ENCODE peak calls at places on chromosomes 4 and X, in four cellular contexts. N is cardiac muscle cell, B is neural progenitor cell, Q is SK-N-SH. I is an unnamed sample. For H3K4me1, the result is how much of the 10 kb centered on the place peaks cover.

GRCh38 chrX:39936886-39937770 is 160.6 kb downstream of the BCOR start:
- DNase-seq in B (no peak), N (no peak), Q (no peak), I (no peak)

GRCh38 chrX:843306-843705 is 212.7 kb downstream of the SHOX start:
- DNase-seq in Q (no peak), N (no peak), B (no peak), I (no peak)

GRCh38 chr4:116628598-116628997 is 456.8 kb downstream of the TRAM1L1 start:
- DNase-seq in B (no peak), N (no peak), Q (no peak), I (no peak)

GRCh38 chrX:13126785-13127184 is 82.4 kb upstream of the FAM9C start:
- DNase-seq in Q (peak), N (peak), B (no peak), I (no peak)

GRCh38 chr4:102717448-102718092 is 43.2 kb downstream of the MANBA start:
- DNase-seq in Q (no peak), N (no peak), B (no peak), I (peak)

GRCh38 chr4:173181769-173182374 is 13.3 kb downstream of the GALNT7 start:
- DNase-seq in Q (no peak), N (peak), B (no peak), I (no peak)

GRCh38 chrX:56564921-56565861 is 1.8 kb downstream of the UBQLN2 start:
- DNase-seq in B (peak), N (peak), Q (peak), I (no peak)

GRCh38 chr4:103845075-103845474 is 125.3 kb upstream of the TACR3 start:
- DNase-seq in Q (no peak), B (no peak), N (no peak), I (no peak)

GRCh38 chrX:39577976-39578962 is 519.5 kb downstream of the BCOR start:
- DNase-seq in Q (no peak), N (peak), B (no peak), I (no peak)

GRCh38 chr4:25913056-25913850 is 767 bp upstream of the SMIM20 start:
- DNase-seq in Q (peak), B (peak), N (no peak), I (no peak)

GRCh38 chr4:48799157-48799556 is 19.1 kb upstream of the FRYL start:
- DNase-seq in Q (no peak), B (no peak), N (no peak), I (no peak)

GRCh38 chr4:168119870-168120269 is 27.5 kb downstream of the ANXA10 start:
- DNase-seq in N (peak), Q (no peak), B (no peak), I (no peak)

GRCh38 chrX:40543661-40544328 is 37.0 kb upstream of the ATP6AP2 start:
- DNase-seq in Q (peak), N (peak), B (peak), I (peak)

GRCh38 chr4:28092610-28093009 is 1232.0 kb downstream of the STIM2 start:
- DNase-seq in B (no peak), N (no peak), Q (no peak), I (no peak)

GRCh38 chrX:107715331-107716044 is 60.1 kb downstream of the TSC22D3 start:
- DNase-seq in Q (peak), N (peak), B (no peak), I (no peak)
- H3K4me1 ChIP-seq in Q (under half), N (under half), B (under half), I (under half)

GRCh38 chrX:16307950-16308349 is 140.7 kb downstream of the MAGEB17 start:
- DNase-seq in B (no peak), Q (no peak), N (no peak), I (no peak)
- H3K4me3 ChIP-seq in B (no peak), Q (no peak), N (no peak), I (no peak)

DNA sequence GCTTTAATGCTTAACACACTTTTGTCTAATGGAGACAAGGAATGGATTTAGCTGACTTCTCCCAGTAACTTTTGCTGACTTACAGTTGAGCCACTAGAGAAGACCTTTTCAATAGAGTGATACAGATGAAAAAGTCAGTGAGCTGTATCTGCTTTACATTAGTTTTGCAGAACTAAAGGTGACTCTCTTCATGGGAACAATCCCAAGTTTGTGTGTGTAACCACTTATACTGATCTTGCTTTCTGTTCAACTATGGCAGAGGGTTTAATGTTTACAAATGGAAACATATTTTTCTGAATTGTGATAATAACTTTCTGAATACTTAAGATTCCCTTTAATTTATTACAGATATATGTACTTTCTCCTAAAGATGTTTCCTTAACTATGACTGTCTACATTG is 182.6 kb upstream of the PUDP start:
- DNase-seq in B (no peak), Q (no peak), N (peak), I (no peak)
- TF ChIP-seq CTCF in B (no peak), Q (no peak), N (no peak), I (no peak)

DNA sequence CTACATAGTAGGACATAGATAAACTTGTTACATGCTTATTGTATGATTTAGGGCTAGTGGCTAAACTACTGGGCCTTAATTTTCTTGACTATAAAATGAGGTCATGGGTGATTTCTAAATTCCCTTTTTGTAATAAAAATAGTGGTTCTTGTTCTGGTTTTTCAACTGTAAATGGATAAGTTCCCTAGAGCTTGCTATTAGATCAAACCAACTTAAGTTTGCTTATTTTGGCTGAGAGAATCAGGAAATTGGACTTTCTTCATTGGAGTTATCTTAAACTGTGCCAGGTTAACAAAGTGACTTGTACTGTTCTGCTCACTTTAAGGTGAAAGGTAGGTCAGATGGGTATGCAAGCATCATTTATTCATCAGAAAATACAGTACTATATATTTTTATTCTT is 78.3 kb downstream of the PDLIM5 start:
- DNase-seq in B (no peak), Q (no peak), N (no peak), I (no peak)
- H3K4me1 ChIP-seq in B (under half), Q (under half), N (half or more), I (under half)

GRCh38 chr4:3226467-3226866 is 22.5 kb upstream of the MSANTD1 start:
- DNase-seq in N (no peak), B (no peak), Q (no peak), I (no peak)
- H3K4me3 ChIP-seq in N (no peak), B (no peak), Q (no peak), I (no peak)

GRCh38 chr4:115121351-115122043 is 8.1 kb upstream of the NDST4 start:
- DNase-seq in B (peak), Q (no peak), N (no peak), I (no peak)

DNA sequence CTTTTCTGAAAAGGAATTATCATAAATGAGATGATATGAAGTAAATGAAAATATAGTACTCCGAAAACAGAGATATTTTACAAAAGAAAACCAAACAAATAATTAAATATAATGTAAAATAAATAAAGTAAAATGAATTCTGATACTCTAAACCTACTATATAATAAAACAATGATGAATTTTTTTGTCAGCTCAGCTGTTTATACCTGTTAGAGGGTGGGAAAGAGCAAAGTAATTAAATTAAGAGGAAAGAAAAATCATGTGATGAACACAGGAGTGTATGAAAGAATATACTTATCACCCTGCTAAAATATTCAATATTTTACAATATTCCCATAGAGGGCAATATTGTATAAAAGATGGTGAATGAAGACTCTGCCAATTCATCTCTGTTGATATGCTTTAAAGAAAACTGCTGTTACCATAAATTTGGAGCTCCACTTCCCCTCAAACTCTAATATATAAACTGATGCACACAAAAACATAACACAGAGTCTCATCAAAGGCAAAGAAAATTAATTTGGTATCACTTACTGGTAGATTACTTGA is 6.5 kb upstream of the NDST4 start:
- DNase-seq in N (no peak), Q (no peak), B (no peak), I (no peak)
- TF ChIP-seq CTCF in N (no peak), Q (no peak), B (peak), I (no peak)

GRCh38 chr4:187739771-187740170 is 255.8 kb upstream of the ZFP42 start:
- DNase-seq in B (no peak), Q (no peak), N (no peak), I (no peak)
- H3K4me1 ChIP-seq in B (under half), Q (under half), N (under half), I (under half)

GRCh38 chr4:10115271-10115656 is 1.3 kb downstream of the WDR1 start:
- DNase-seq in N (peak), Q (no peak), B (no peak), I (no peak)

GRCh38 chr4:10113362-10114047 is 3.1 kb downstream of the WDR1 start:
- DNase-seq in N (no peak), Q (no peak), B (no peak), I (no peak)

GRCh38 chr4:10114147-10114546 is 2.5 kb downstream of the WDR1 start:
- DNase-seq in B (no peak), Q (no peak), N (no peak), I (no peak)

GRCh38 chr4:10115657-10116624 is 658 bp downstream of the WDR1 start:
- DNase-seq in Q (peak), B (peak), N (peak), I (peak)

DNA sequence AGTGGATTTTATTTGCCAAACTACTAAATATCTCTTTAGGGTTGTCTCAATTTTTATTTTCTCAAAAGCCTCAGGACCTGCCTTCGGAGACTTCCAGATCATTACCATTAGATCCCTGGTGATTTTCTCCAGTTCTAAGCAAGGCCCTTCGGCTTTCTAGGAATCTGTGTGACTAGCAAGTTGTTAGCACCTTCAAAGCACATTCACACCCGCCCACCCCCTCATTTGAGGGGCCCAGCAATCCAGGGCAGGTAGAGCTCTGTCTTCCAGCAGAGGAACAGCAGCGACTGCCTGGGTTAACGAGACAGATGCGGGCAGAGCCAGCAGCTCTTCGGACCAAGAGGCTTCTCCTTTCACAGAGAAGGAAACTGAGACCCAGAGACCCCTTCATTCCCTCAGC is 2.0 kb downstream of the WDR1 start:
- DNase-seq in Q (no peak), B (no peak), N (no peak), I (no peak)
- H3K4me3 ChIP-seq in Q (peak), B (no peak), N (no peak), I (no peak)

GRCh38 chr4:8586671-8587468 is 5.7 kb upstream of the CPZ start:
- DNase-seq in N (no peak), Q (no peak), B (no peak), I (peak)
- TF ChIP-seq CTCF in N (no peak), Q (no peak), B (peak), I (peak)

I was measured in Caco-2.